ENCODE peak calls at places on chromosomes 12 and 14, in five cellular contexts. P is GM12878, H is HepG2, J is NT2/D1, U is H1. F is an unnamed sample.

GRCh38 chr12:63668028-63668799 is at the start of gene DPY19L2:
- DNase-seq in P (no peak), H (peak; percentile 1), J (peak; percentile 43), U (peak; percentile 80), F (peak; percentile 26)

GRCh38 chr12:31820832-31821231 is 92.0 kb upstream of the AMN1 start:
- DNase-seq in P (no peak), H (no peak), J (no peak), U (no peak), F (no peak)

GRCh38 chr12:71640316-71640715 is 23.3 kb downstream of the ZFC3H1 start:
- DNase-seq in P (no peak), H (no peak), J (no peak), U (no peak), F (no peak)

GRCh38 chr12:12047682-12048081 is 23.1 kb upstream of the BCL2L14 start:
- DNase-seq in P (no peak), H (no peak), J (no peak), U (no peak), F (no peak)

GRCh38 chr14:75469606-75470237 is 41.9 kb downstream of the JDP2 start:
- DNase-seq in P (no peak), H (no peak), J (no peak), U (no peak), F (no peak)

GRCh38 chr12:20629414-20630156 is 65.5 kb upstream of the SLCO1C1 start:
- DNase-seq in P (no peak), H (peak; percentile 84), J (no peak), U (no peak), F (no peak)

GRCh38 chr12:103645202-103645601 is 58.1 kb downstream of the STAB2 start:
- DNase-seq in P (no peak), H (no peak), J (no peak), U (no peak), F (no peak)

GRCh38 chr14:65506801-65507200 is 94.3 kb downstream of the FUT8 start:
- DNase-seq in P (no peak), H (peak; percentile 5), J (peak; percentile 27), U (no peak), F (no peak)

GRCh38 chr14:75477881-75478280 is 44.4 kb upstream of the BATF start:
- DNase-seq in P (no peak), H (no peak), J (no peak), U (no peak), F (no peak)

GRCh38 chr12:127680516-127680915 is 586.5 kb upstream of the TMEM132C start:
- DNase-seq in P (no peak), H (no peak), J (no peak), U (no peak), F (no peak)

GRCh38 chr12:127678945-127679344 is 588.0 kb upstream of the TMEM132C start:
- DNase-seq in P (no peak), H (no peak), J (no peak), U (no peak), F (no peak)

GRCh38 chr12:127675936-127676335 is 591.0 kb upstream of the TMEM132C start:
- DNase-seq in P (no peak), H (no peak), J (no peak), U (no peak), F (no peak)

GRCh38 chr12:127681151-127681754 is 585.7 kb upstream of the TMEM132C start:
- DNase-seq in P (no peak), H (no peak), J (no peak), U (no peak), F (no peak)

DNA sequence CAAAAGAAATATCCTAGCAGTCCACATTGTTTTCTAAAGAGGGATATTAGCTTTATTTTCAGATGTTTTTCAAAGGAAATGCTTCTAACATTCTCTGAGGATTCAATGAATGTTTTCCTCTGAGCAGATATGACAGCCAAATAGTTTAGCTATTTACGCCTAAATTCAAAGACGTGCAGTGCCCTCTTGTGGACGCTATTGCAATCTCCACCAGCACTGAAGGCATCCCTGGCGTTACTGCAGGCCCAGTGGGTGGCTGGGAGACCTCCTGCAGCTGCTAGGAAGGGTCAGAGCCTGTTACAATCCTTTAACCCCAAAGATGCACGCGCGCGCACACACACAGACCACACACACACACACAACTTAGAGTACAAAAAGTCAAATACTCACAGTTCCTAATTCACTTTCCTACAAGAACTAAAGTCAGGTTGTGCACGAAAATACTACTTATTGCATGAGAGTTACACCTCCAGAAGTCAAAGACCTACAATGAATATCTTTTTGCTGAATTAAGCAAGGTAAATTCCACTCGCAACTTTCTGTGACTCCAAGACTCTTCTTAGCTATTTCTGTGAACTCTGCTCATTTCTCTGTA is 589.3 kb upstream of the TMEM132C start:
- DNase-seq in P (no peak), H (peak; percentile 44), J (peak; percentile 80), U (peak; percentile 84), F (peak; percentile 58)
- TF ChIP-seq SUZ12 in P (no peak), H (no peak), J (no peak), U (no peak), F (no peak)

GRCh38 chr12:115946867-115947695 is 330.4 kb downstream of the MED13L start:
- DNase-seq in P (no peak), H (peak; percentile 8), J (no peak), U (no peak), F (peak; percentile 27)
- TF ChIP-seq SUZ12 in P (no peak), H (no peak), J (no peak), U (no peak), F (no peak)

GRCh38 chr12:47818701-47819543 is 781 bp downstream of the HDAC7 start:
- DNase-seq in P (no peak), H (peak; percentile 50), J (no peak), U (peak; percentile 84), F (peak; percentile 31)
- TF ChIP-seq SUZ12 in P (no peak), H (no peak), J (no peak), U (no peak), F (no peak)

GRCh38 chr12:10567813-10568212 is 45.6 kb downstream of the MAGOHB start:
- DNase-seq in P (no peak), H (no peak), J (no peak), U (no peak), F (no peak)

GRCh38 chr12:10574307-10574706 is 39.1 kb downstream of the MAGOHB start:
- DNase-seq in P (no peak), H (no peak), J (no peak), U (no peak), F (no peak)

DNA sequence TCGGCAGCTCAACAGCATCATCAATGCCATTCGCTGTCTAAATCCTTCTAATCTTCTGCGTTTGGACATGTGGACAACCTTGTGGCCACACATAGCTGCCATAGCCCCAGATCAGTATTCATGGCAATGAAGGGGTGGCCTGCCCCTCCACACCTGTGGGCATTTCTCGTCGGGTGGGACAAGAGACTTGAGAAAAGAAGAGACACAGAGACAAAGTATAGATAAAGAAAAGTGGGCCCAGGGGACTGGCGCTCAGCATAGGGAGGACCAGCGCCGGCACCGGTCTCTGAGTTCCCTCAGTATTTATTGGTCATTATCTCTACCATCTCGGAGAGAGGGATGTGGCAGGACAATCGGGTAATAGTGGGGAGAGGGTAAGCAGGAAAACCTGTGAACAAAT is 42.3 kb downstream of the MAGOHB start:
- DNase-seq in P (no peak), H (no peak), J (no peak), U (no peak), F (no peak)
- TF ChIP-seq SUZ12 in P (no peak), H (no peak), J (no peak), U (no peak), F (no peak)

DNA sequence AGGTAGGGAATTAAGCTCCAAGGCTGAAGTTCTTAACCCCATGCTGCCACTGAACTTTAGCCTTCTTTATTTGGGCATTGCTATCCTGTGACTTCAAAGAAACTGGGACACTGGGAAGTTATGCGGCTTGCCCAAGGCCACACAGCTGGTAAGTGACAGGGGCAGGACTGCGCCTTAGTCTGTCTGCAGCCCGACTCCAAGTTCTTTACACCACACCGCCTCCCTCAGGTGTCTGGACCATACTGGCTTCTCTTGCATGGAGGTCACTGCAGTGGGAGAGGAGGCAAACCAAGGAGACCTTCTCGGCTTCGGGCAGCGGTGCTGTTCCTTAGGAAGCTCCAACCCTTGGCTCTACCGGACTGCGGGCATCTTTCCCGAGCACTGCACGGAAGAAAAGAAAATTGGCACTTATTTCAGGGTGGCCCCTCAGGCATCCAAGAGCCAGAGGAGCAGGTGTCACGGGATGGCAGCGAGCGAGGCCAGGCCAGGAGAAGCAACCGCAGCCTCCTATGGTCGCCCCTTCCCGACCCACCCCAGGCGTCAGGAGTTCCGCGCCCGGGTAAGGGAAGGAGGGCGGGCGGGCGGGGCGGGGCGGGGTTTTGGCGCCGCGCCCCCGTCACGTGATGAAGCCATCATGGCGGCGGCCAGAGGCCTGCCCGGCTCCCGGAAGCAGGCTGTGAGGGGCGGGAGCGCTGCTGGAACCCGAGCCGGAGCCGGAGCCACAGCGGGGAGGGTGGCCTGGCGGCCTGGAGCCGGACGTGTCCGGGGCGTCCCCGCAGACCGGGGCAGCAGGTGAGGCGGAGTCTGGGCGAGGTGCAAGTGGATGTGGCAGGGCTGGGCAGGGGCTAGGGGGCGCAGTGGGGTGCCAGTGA is 16.4 kb upstream of the ESPL1 start:
- DNase-seq in P (peak; percentile 24), H (peak; percentile 81), J (peak; percentile 69), U (peak; percentile 86), F (peak; percentile 91)
- TF ChIP-seq SUZ12 in P (no peak), H (no peak), J (no peak), U (no peak), F (no peak)

GRCh38 chr14:87049886-87050820 is 942.8 kb downstream of the GALC start:
- DNase-seq in P (no peak), H (peak; percentile 37), J (peak; percentile 15), U (peak; percentile 67), F (peak; percentile 13)
- TF ChIP-seq SUZ12 in P (no peak), H (no peak), J (no peak), U (no peak), F (no peak)

DNA sequence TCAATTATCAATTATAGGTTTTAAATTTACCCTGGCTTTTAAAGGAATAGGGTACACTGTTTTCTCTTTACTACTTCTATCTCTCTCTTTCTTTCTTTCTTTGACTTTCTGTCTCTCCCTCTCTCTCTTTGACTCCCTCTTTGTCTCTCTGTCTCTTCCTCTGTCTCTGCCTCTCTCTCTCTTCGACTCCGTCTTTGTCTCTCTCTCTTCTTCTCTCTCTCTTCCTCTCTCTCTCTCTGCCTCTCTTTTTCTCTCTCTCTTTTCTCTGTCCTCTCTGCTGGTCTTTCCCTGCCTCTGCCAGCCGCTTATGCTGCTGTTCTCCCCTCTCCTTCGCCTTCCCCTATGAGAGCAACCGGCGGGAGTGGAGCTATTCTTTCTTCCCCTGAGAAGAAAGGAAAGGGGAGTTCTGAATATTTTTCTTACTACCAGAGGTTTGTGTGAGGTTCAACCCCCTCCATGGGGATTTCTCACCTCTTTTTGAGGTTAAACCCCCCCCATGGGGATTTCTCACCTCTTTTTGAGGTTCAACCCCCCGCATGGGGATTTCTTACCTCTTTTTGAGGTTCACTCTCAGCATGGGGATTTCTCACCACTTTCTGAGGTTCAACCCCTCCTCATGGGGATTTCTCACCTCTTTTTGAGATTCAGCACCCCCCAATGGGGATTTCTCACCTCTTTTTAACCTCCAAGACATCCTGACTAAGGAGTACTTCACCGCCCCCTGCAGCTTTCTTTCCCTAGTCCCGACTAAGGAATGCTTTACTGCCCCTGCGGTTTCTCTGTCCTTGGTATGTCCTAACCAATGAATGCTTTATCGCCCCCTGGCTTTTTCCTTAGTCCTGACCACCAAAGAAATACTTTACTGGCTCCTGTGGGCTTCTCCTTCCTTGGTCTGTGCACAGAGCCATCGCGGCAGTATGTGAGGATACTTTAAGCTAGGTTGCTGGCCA is 27.4 kb upstream of the DDHD1 start:
- DNase-seq in P (peak; percentile 78), H (peak; percentile 15), J (peak; percentile 43), U (peak; percentile 67), F (peak; percentile 59)
- TF ChIP-seq SUZ12 in P (no peak), H (no peak), J (no peak), U (no peak), F (no peak)

F was measured in HEK293T.